ENCODE peak calls at places on chromosome 18, in six cellular contexts. F is GM12865; Z is central memory CD4-positive, alpha-beta T cell; N is ovary; A is NAMALWA; X is uterus. R is an unnamed sample.

GRCh38 chr18:57797209-57797651 is 5.9 kb downstream of the ATP8B1 start:
- DNase-seq in F (no peak), Z (no peak), N (no peak), A (no peak), X (no peak), R (no peak)

GRCh38 chr18:73214970-73215369 is 347.2 kb upstream of the NETO1 start:
- DNase-seq in F (no peak), Z (no peak), N (no peak), A (no peak), X (no peak), R (no peak)

GRCh38 chr18:49768051-49768391 is 45.3 kb downstream of the ACAA2 start:
- DNase-seq in F (peak; percentile 41), Z (no peak), N (no peak), A (peak; percentile 32), X (peak; percentile 34), R (no peak)

GRCh38 chr18:75210274-75211001 is at the start of gene TSHZ1:
- DNase-seq in F (peak; percentile 90), Z (peak; percentile 82), N (peak; percentile 72), A (peak; percentile 91), X (peak; percentile 46), R (peak; percentile 85)

GRCh38 chr18:8863427-8863826 is 158.1 kb downstream of the MTCL1 start:
- DNase-seq in F (no peak), Z (no peak), N (no peak), A (no peak), X (no peak), R (no peak)

GRCh38 chr18:22983175-22983574 is 50.0 kb downstream of the RBBP8 start:
- DNase-seq in F (peak; percentile 24), Z (peak; percentile 4), N (no peak), A (peak; percentile 52), X (no peak), R (peak; percentile 23)

GRCh38 chr18:57931038-57931437 is 113.0 kb upstream of the NEDD4L start:
- DNase-seq in F (peak; percentile 24), Z (no peak), N (no peak), A (peak; percentile 75), X (no peak), R (no peak)

GRCh38 chr18:37408676-37409305 is 156.8 kb downstream of the CELF4 start:
- DNase-seq in F (no peak), Z (no peak), N (no peak), A (no peak), X (no peak), R (no peak)

GRCh38 chr18:36295880-36296301 is 1.6 kb upstream of the FHOD3 start:
- DNase-seq in F (no peak), Z (no peak), N (peak; percentile 42), A (no peak), X (no peak), R (no peak)

GRCh38 chr18:54267688-54268087 is 1.6 kb upstream of the POLI start:
- DNase-seq in F (no peak), Z (no peak), N (no peak), A (no peak), X (no peak), R (no peak)

GRCh38 chr18:49728542-49728941 is 84.8 kb downstream of the ACAA2 start:
- DNase-seq in F (peak; percentile 51), Z (no peak), N (peak; percentile 22), A (peak; percentile 60), X (no peak), R (peak; percentile 72)

GRCh38 chr18:23998811-23999210 is 15.7 kb upstream of the TTC39C start:
- DNase-seq in F (no peak), Z (no peak), N (no peak), A (no peak), X (no peak), R (no peak)

GRCh38 chr18:79525556-79526467 is 130.1 kb downstream of the NFATC1 start:
- DNase-seq in F (no peak), Z (no peak), N (peak; percentile 81), A (no peak), X (peak; percentile 57), R (no peak)

GRCh38 chr18:32037616-32038015 is 19.0 kb downstream of the RNF125 start:
- DNase-seq in F (no peak), Z (no peak), N (no peak), A (no peak), X (no peak), R (no peak)

GRCh38 chr18:57776354-57776753 is 26.8 kb downstream of the ATP8B1 start:
- DNase-seq in F (no peak), Z (no peak), N (no peak), A (no peak), X (no peak), R (no peak)

GRCh38 chr18:59918320-59918755 is 18.5 kb downstream of the PMAIP1 start:
- DNase-seq in F (peak; percentile 88), Z (no peak), N (no peak), A (peak; percentile 61), X (no peak), R (no peak)

GRCh38 chr18:48945953-48946217 is 4.9 kb downstream of the SMAD7 start:
- DNase-seq in F (no peak), Z (no peak), N (no peak), A (no peak), X (peak; percentile 8), R (peak; percentile 15)

GRCh38 chr18:8277270-8277669 is 332.0 kb upstream of the RAB12 start:
- DNase-seq in F (no peak), Z (no peak), N (no peak), A (no peak), X (no peak), R (no peak)

GRCh38 chr18:8423051-8423558 is 186.1 kb upstream of the RAB12 start:
- DNase-seq in F (no peak), Z (no peak), N (no peak), A (no peak), X (no peak), R (no peak)

GRCh38 chr18:23283933-23284430 is 148.7 kb downstream of the CABLES1 start:
- DNase-seq in F (peak; percentile 81), Z (no peak), N (no peak), A (no peak), X (no peak), R (no peak)

GRCh38 chr18:46518438-46518837 is 138.6 kb downstream of the LOXHD1 start:
- DNase-seq in F (no peak), Z (no peak), N (no peak), A (no peak), X (no peak), R (no peak)

GRCh38 chr18:45227004-45227403 is 388.3 kb upstream of the SLC14A2 start:
- DNase-seq in F (no peak), Z (no peak), N (no peak), A (no peak), X (no peak), R (no peak)

GRCh38 chr18:46141199-46141598 is 37.0 kb downstream of the HAUS1 start:
- DNase-seq in F (no peak), Z (no peak), N (no peak), A (no peak), X (no peak), R (no peak)

GRCh38 chr18:79519751-79520472 is 124.2 kb downstream of the NFATC1 start:
- DNase-seq in F (peak; percentile 21), Z (peak; percentile 40), N (no peak), A (no peak), X (no peak), R (no peak)

GRCh38 chr18:44537521-44537920 is 143.2 kb upstream of the SETBP1 start:
- DNase-seq in F (no peak), Z (no peak), N (no peak), A (no peak), X (no peak), R (no peak)

GRCh38 chr18:22106536-22107292 is 62.7 kb upstream of the GATA6 start:
- DNase-seq in F (no peak), Z (no peak), N (no peak), A (no peak), X (no peak), R (no peak)

GRCh38 chr18:11042247-11042646 is 107.1 kb downstream of the PIEZO2 start:
- DNase-seq in F (no peak), Z (no peak), N (no peak), A (no peak), X (no peak), R (no peak)

GRCh38 chr18:79381811-79382311 is 13.9 kb upstream of the NFATC1 start:
- DNase-seq in F (no peak), Z (no peak), N (no peak), A (no peak), X (no peak), R (no peak)

GRCh38 chr18:46622999-46623398 is 34.0 kb downstream of the LOXHD1 start:
- DNase-seq in F (peak; percentile 9), Z (no peak), N (no peak), A (peak; percentile 44), X (no peak), R (peak; percentile 36)

GRCh38 chr18:60319129-60319528 is 53.4 kb downstream of the MC4R start:
- DNase-seq in F (no peak), Z (no peak), N (no peak), A (no peak), X (no peak), R (no peak)

GRCh38 chr18:402129-402528 is 98.4 kb downstream of the COLEC12 start:
- DNase-seq in F (no peak), Z (no peak), N (no peak), A (no peak), X (no peak), R (no peak)

GRCh38 chr18:3388980-3389379 is 61.0 kb upstream of the TGIF1 start:
- DNase-seq in F (no peak), Z (no peak), N (no peak), A (no peak), X (no peak), R (no peak)

GRCh38 chr18:47100214-47100831 is 50.0 kb downstream of the HDHD2 start:
- DNase-seq in F (peak; percentile 57), Z (peak; percentile 35), N (peak; percentile 52), A (peak; percentile 65), X (peak; percentile 37), R (peak; percentile 45)

GRCh38 chr18:49865401-49865800 is 52.1 kb upstream of the ACAA2 start:
- DNase-seq in F (peak; percentile 33), Z (no peak), N (no peak), A (peak; percentile 13), X (no peak), R (no peak)

GRCh38 chr18:45865466-45865865 is 40.0 kb downstream of the SIGLEC15 start:
- DNase-seq in F (no peak), Z (no peak), N (no peak), A (no peak), X (no peak), R (no peak)